ENCODE peak calls at places on chromosomes 5 and 9, in four cellular contexts. Z is naive thymus-derived CD8-positive, alpha-beta T cell; O is HuH-7.5; M is occipital lobe. A is an unnamed sample.

GRCh38 chr9:107929439-107929838 is 439.9 kb upstream of the KLF4 start:
- DNase-seq in Z (no peak), O (no peak), M (no peak), A (no peak)

GRCh38 chr5:157273131-157273556 is 7.2 kb downstream of the CYFIP2 start:
- DNase-seq in Z (no peak), O (no peak), M (no peak), A (no peak)

GRCh38 chr9:16154570-16155078 is 601.8 kb downstream of the CCDC171 start:
- DNase-seq in Z (peak), O (peak), M (no peak), A (no peak)

GRCh38 chr5:164076571-164076970 is 571.2 kb downstream of the MAT2B start:
- DNase-seq in Z (no peak), O (no peak), M (no peak), A (no peak)

GRCh38 chr5:176606875-176607274 is 3.1 kb downstream of the GPRIN1 start:
- DNase-seq in Z (no peak), O (no peak), M (no peak), A (no peak)

GRCh38 chr9:96256800-96257199 is 45.2 kb downstream of the HSD17B3 start:
- DNase-seq in Z (no peak), O (no peak), M (no peak), A (no peak)

GRCh38 chr9:33867747-33868429 is 50.9 kb downstream of the UBE2R2 start:
- DNase-seq in Z (no peak), O (no peak), M (no peak), A (no peak)

GRCh38 chr5:104361932-104362331 is 799.3 kb upstream of the NUDT12 start:
- DNase-seq in Z (no peak), O (no peak), M (no peak), A (no peak)

GRCh38 chr5:39224196-39224754 is 4.9 kb upstream of the FYB1 start:
- DNase-seq in Z (no peak), O (no peak), M (no peak), A (no peak)

A was measured in A549.